ENCODE peak calls at places on chromosomes 5 and 9, in eight cellular contexts. L is activated CD8-positive, alpha-beta T cell treated with anti-CD3 and anti-CD28 coated beads, Interleukin-2, amount 10 ng/mL, durations not matched to agents 7 days and 5 days; W is WERI-Rb-1; U is psoas muscle; R is fibroblast of mammary gland; O is NCI-H345; J is NCI-H2029; E is stimulated activated CD4-positive, alpha-beta T cell treated with anti-CD3 and anti-CD28 coated beads, Interleukin-12 subunit alpha, Interleukin-12 subunit beta, amount 100 ng/mL, for 24 hours. K is an unnamed sample.

GRCh38 chr9:18623201-18623600 is 149.2 kb downstream of the ADAMTSL1 start:
- DNase-seq in L (no peak), W (peak), U (no peak), R (no peak), O (no peak), J (no peak), E (no peak), K (no peak)

GRCh38 chr5:125054106-125054505 is 307.7 kb upstream of the ZNF608 start:
- DNase-seq in L (no peak), W (no peak), U (no peak), R (no peak), O (no peak), J (no peak), E (no peak), K (no peak)

GRCh38 chr5:35316611-35317307 is 86.5 kb upstream of the PRLR start:
- DNase-seq in L (no peak), W (no peak), U (no peak), R (peak), O (no peak), J (no peak), E (no peak), K (no peak)

GRCh38 chr5:152560508-152561137 is 155.5 kb upstream of the NMUR2 start:
- DNase-seq in L (peak), W (peak), U (peak), R (peak), O (peak), J (peak), E (no peak), K (no peak)

GRCh38 chr5:174505621-174506020 is 218.8 kb upstream of the MSX2 start:
- DNase-seq in L (no peak), W (no peak), U (no peak), R (peak), O (no peak), J (no peak), E (no peak), K (no peak)

GRCh38 chr9:78932849-78933627 is 636.1 kb downstream of the PSAT1 start:
- DNase-seq in L (no peak), W (no peak), U (no peak), R (peak), O (no peak), J (no peak), E (no peak), K (no peak)

GRCh38 chr5:16957305-16958165 is 21.4 kb upstream of the MYO10 start:
- DNase-seq in L (no peak), W (no peak), U (no peak), R (peak), O (no peak), J (no peak), E (no peak), K (no peak)

GRCh38 chr5:62572918-62573514 is 5.6 kb upstream of the LRRC70 start:
- DNase-seq in L (no peak), W (no peak), U (no peak), R (no peak), O (no peak), J (no peak), E (no peak), K (no peak)

GRCh38 chr9:128642675-128643074 is 14.0 kb downstream of the DYNC2I2 start:
- DNase-seq in L (no peak), W (no peak), U (no peak), R (no peak), O (no peak), J (no peak), E (no peak), K (no peak)

GRCh38 chr9:23117621-23118020 is 671.0 kb downstream of the DMRTA1 start:
- DNase-seq in L (no peak), W (no peak), U (no peak), R (peak), O (no peak), J (no peak), E (no peak), K (no peak)

GRCh38 chr5:80275347-80275746 is 19.5 kb upstream of the SERINC5 start:
- DNase-seq in L (peak), W (no peak), U (no peak), R (peak), O (peak), J (no peak), E (no peak), K (no peak)

GRCh38 chr9:16509946-16510504 is 360.4 kb downstream of the BNC2 start:
- DNase-seq in L (no peak), W (no peak), U (no peak), R (peak), O (no peak), J (no peak), E (no peak), K (no peak)

GRCh38 chr5:50807661-50808060 is 141.2 kb downstream of the PARP8 start:
- DNase-seq in L (no peak), W (no peak), U (no peak), R (peak), O (no peak), J (no peak), E (no peak), K (no peak)

GRCh38 chr9:70470050-70471015 is 55.9 kb upstream of the KLF9 start:
- DNase-seq in L (no peak), W (peak), U (no peak), R (no peak), O (no peak), J (no peak), E (no peak), K (no peak)

GRCh38 chr9:137579259-137579604 is 507 bp upstream of the DPH7 start:
- DNase-seq in L (no peak), W (no peak), U (peak), R (no peak), O (no peak), J (no peak), E (no peak), K (no peak)

GRCh38 chr5:139658501-139658927 is 10.4 kb downstream of the CXXC5 start:
- DNase-seq in L (no peak), W (no peak), U (peak), R (peak), O (no peak), J (no peak), E (no peak), K (no peak)

GRCh38 chr5:150778517-150779396 is at the start of gene SMIM3:
- DNase-seq in L (peak), W (peak), U (peak), R (peak), O (peak), J (peak), E (no peak), K (peak)

GRCh38 chr9:135244751-135245221 is 157.3 kb downstream of the OLFM1 start:
- DNase-seq in L (no peak), W (no peak), U (peak), R (no peak), O (no peak), J (peak), E (no peak), K (no peak)

GRCh38 chr9:27785714-27786100 is 212.4 kb upstream of the C9orf72 start:
- DNase-seq in L (no peak), W (no peak), U (no peak), R (no peak), O (no peak), J (no peak), E (no peak), K (no peak)

GRCh38 chr5:53874409-53874808 is 314.0 kb downstream of the NDUFS4 start:
- DNase-seq in L (no peak), W (peak), U (no peak), R (peak), O (no peak), J (peak), E (no peak), K (no peak)

GRCh38 chr9:137318976-137319375 is 16.9 kb upstream of the NRARP start:
- DNase-seq in L (no peak), W (peak), U (peak), R (peak), O (no peak), J (no peak), E (no peak), K (no peak)

GRCh38 chr9:17622166-17622565 is 43.3 kb downstream of the SH3GL2 start:
- DNase-seq in L (no peak), W (no peak), U (no peak), R (no peak), O (no peak), J (no peak), E (no peak), K (no peak)

GRCh38 chr5:9284781-9285307 is 261.0 kb downstream of the SEMA5A start:
- DNase-seq in L (no peak), W (no peak), U (no peak), R (peak), O (no peak), J (no peak), E (no peak), K (no peak)

GRCh38 chr9:97109194-97109811 is 70.4 kb upstream of the CTSV start:
- DNase-seq in L (peak), W (peak), U (no peak), R (peak), O (no peak), J (peak), E (no peak), K (peak)

GRCh38 chr9:38117646-38118045 is 48.6 kb upstream of the SHB start:
- DNase-seq in L (no peak), W (peak), U (no peak), R (no peak), O (peak), J (peak), E (no peak), K (no peak)

K was measured in activated CD4-positive, alpha-beta T cell treated with anti-CD3 and anti-CD28 coated beads for 24 hours.